ENCODE peak calls at places on chromosomes 3 and 15, in ten cellular contexts. Q is HEK293T; W is omental fat pad; P is pancreas; O is GOT3; K is C1 segment of cervical spinal cord; G is A172; S is T-cell; H is CD4-positive, alpha-beta memory T cell; N is EH. A is an unnamed sample.

GRCh38 chr3:59607628-59608027 is 557.8 kb upstream of the CFAP20DC start:
- DNase-seq in H (no peak), O (no peak), N (peak), S (no peak), W (no peak), P (no peak), Q (no peak), K (no peak), G (no peak), A (no peak)

GRCh38 chr3:46883252-46884185 is 6.0 kb downstream of the PTH1R start:
- DNase-seq in S (no peak), H (no peak), W (no peak), O (no peak), G (no peak), P (no peak), K (no peak), N (peak), Q (peak), A (no peak)

GRCh38 chr3:42052867-42053351 is 38.2 kb upstream of the TRAK1 start:
- DNase-seq in G (no peak), H (no peak), S (no peak), Q (no peak), W (no peak), N (peak), O (no peak), K (peak), P (no peak), A (no peak)

GRCh38 chr15:93080451-93080850 is 8.6 kb downstream of the RGMA start:
- DNase-seq in O (no peak), K (no peak), G (no peak), P (no peak), N (no peak), W (no peak), Q (no peak), H (no peak), S (no peak), A (no peak)

GRCh38 chr15:90002428-90002844 is 1.3 kb downstream of the ZNF710 start:
- DNase-seq in O (no peak), K (no peak), H (no peak), Q (peak), W (no peak), P (peak), G (peak), S (no peak), N (peak), A (peak)

GRCh38 chr3:67064105-67064504 is 66.0 kb downstream of the KBTBD8 start:
- DNase-seq in W (no peak), K (no peak), G (peak), O (no peak), N (peak), H (no peak), P (no peak), S (no peak), Q (no peak), A (no peak)

GRCh38 chr15:80475572-80475971 is 71.4 kb downstream of the ARNT2 start:
- DNase-seq in O (no peak), Q (no peak), H (no peak), S (no peak), W (no peak), N (no peak), G (no peak), K (no peak), P (no peak), A (no peak)

GRCh38 chr3:8729479-8729878 is 4.1 kb upstream of the CAV3 start:
- DNase-seq in N (no peak), K (no peak), G (no peak), S (no peak), P (no peak), Q (no peak), W (no peak), H (no peak), O (no peak), A (no peak)

GRCh38 chr3:160956785-160957184 is 148.4 kb downstream of the B3GALNT1 start:
- DNase-seq in K (no peak), Q (no peak), W (no peak), S (no peak), O (no peak), P (no peak), G (peak), H (no peak), N (peak), A (no peak)

GRCh38 chr3:159844801-159845261 is 143.8 kb upstream of the IL12A start:
- DNase-seq in Q (no peak), G (no peak), W (no peak), H (no peak), P (no peak), O (no peak), K (no peak), S (no peak), N (peak), A (no peak)

GRCh38 chr3:146189519-146190173 is 28.7 kb upstream of the PLOD2 start:
- DNase-seq in N (peak), K (no peak), G (peak), W (no peak), H (peak), P (peak), O (no peak), Q (peak), S (no peak), A (no peak)

GRCh38 chr3:57961828-57962447 is 46.3 kb upstream of the FLNB start:
- DNase-seq in H (no peak), S (no peak), O (no peak), P (no peak), N (peak), G (peak), K (no peak), Q (no peak), W (no peak), A (no peak)

GRCh38 chr15:68632101-68632500 is 53.3 kb downstream of the CORO2B start:
- DNase-seq in N (no peak), W (no peak), Q (no peak), H (no peak), O (no peak), G (no peak), P (no peak), K (no peak), S (no peak), A (no peak)

GRCh38 chr15:77225641-77226040 is 154.7 kb upstream of the TSPAN3 start:
- DNase-seq in O (no peak), K (no peak), Q (no peak), H (no peak), W (no peak), G (no peak), N (no peak), P (no peak), S (no peak), A (no peak)

GRCh38 chr3:155064920-155065319 is 15.2 kb upstream of the MME start:
- DNase-seq in H (no peak), Q (no peak), P (no peak), G (no peak), O (no peak), K (no peak), W (no peak), N (no peak), S (no peak), A (no peak)

GRCh38 chr3:140319801-140320200 is 358.1 kb upstream of the TRIM42 start:
- DNase-seq in K (no peak), P (no peak), O (no peak), S (no peak), H (no peak), N (no peak), Q (no peak), W (no peak), G (no peak), A (no peak)

A was measured in transverse colon.